ENCODE peak calls at places on chromosomes 2 and 18, in seven cellular contexts. A is H4, P is NCI-H774, X is HEK293T, W is fibroblast of pulmonary artery, S is AG08395, J is NCI-H1105. M is an unnamed sample.

GRCh38 chr2:119240311-119241204 is 16.9 kb downstream of the STEAP3 start:
- DNase-seq in A (peak; percentile 94), P (peak; percentile 60), X (peak; percentile 62), W (peak; percentile 48), S (peak; percentile 74), J (peak; percentile 84), M (peak; percentile 95)

GRCh38 chr2:1672738-1673137 is 71.6 kb downstream of the PXDN start:
- DNase-seq in A (no peak), P (no peak), X (no peak), W (no peak), S (no peak), J (no peak), M (no peak)

GRCh38 chr2:95043300-95043786 is 17.8 kb downstream of the MAL start:
- DNase-seq in A (peak; percentile 87), P (peak; percentile 38), X (no peak), W (peak; percentile 87), S (peak; percentile 95), J (peak; percentile 53), M (peak; percentile 19)

GRCh38 chr18:50231621-50232020 is 34.7 kb downstream of the CFAP53 start:
- DNase-seq in A (no peak), P (no peak), X (no peak), W (no peak), S (no peak), J (no peak), M (no peak)

GRCh38 chr2:190763901-190764514 is 115.1 kb downstream of the NAB1 start:
- DNase-seq in A (no peak), P (no peak), X (no peak), W (peak; percentile 33), S (no peak), J (no peak), M (no peak)

GRCh38 chr2:218834685-218835084 is 3.1 kb upstream of the PRKAG3 start:
- DNase-seq in A (no peak), P (no peak), X (no peak), W (no peak), S (no peak), J (no peak), M (no peak)

GRCh38 chr2:128438586-128438985 is 119.9 kb upstream of the HS6ST1 start:
- DNase-seq in A (no peak), P (no peak), X (no peak), W (no peak), S (no peak), J (no peak), M (no peak)

GRCh38 chr2:142220901-142221300 is 90.1 kb upstream of the LRP1B start:
- DNase-seq in A (peak; percentile 13), P (no peak), X (no peak), W (peak; percentile 27), S (no peak), J (peak; percentile 54), M (peak; percentile 98)

GRCh38 chr2:235567842-235568241 is 74.0 kb downstream of the AGAP1 start:
- DNase-seq in A (no peak), P (no peak), X (no peak), W (no peak), S (no peak), J (no peak), M (no peak)

GRCh38 chr2:171807831-171808393 is 86.1 kb downstream of the SLC25A12 start:
- DNase-seq in A (no peak), P (no peak), X (no peak), W (no peak), S (no peak), J (no peak), M (no peak)

GRCh38 chr2:184039493-184039892 is 558.8 kb upstream of the ZNF804A start:
- DNase-seq in A (no peak), P (no peak), X (no peak), W (no peak), S (no peak), J (no peak), M (no peak)

GRCh38 chr2:223784221-223784772 is 53.1 kb downstream of the AP1S3 start:
- DNase-seq in A (no peak), P (no peak), X (no peak), W (no peak), S (no peak), J (no peak), M (no peak)

GRCh38 chr2:237227190-237227988 is 141.7 kb downstream of the COPS8 start:
- DNase-seq in A (peak; percentile 93), P (no peak), X (no peak), W (peak; percentile 91), S (peak; percentile 77), J (no peak), M (no peak)

GRCh38 chr18:49666045-49666444 is 104.2 kb downstream of the LIPG start:
- DNase-seq in A (no peak), P (no peak), X (no peak), W (peak; percentile 57), S (no peak), J (no peak), M (no peak)

GRCh38 chr2:237451582-237452469 is 35.2 kb upstream of the MLPH start:
- DNase-seq in A (no peak), P (no peak), X (no peak), W (peak; percentile 45), S (peak; percentile 63), J (no peak), M (no peak)

GRCh38 chr2:173997269-173997668 is 32.1 kb upstream of the SP3 start:
- DNase-seq in A (no peak), P (no peak), X (no peak), W (peak; percentile 63), S (peak; percentile 72), J (no peak), M (no peak)

M was measured in cerebellar cortex.